ENCODE peak calls at places on chromosomes 11 and 22, in four cellular contexts. One of them, this sample, is unnamed.

GRCh38 chr11:111735262-111736116 is 30.7 kb downstream of the PPP2R1B start:
- DNase-seq in HepG2: no peak
- DNase-seq in K562: no peak
- DNase-seq in WTC11: no peak
- DNase-seq in this sample: peak

GRCh38 chr11:88507771-88508557 is 170.4 kb upstream of the CTSC start:
- DNase-seq in HepG2: no peak
- DNase-seq in K562: no peak
- DNase-seq in WTC11: no peak
- DNase-seq in this sample: no peak

GRCh38 chr11:83545494-83545893 is 259.3 kb upstream of the CCDC90B start:
- DNase-seq in HepG2: no peak
- DNase-seq in K562: no peak
- DNase-seq in WTC11: no peak
- DNase-seq in this sample: no peak

GRCh38 chr22:19166421-19166820 is 12.1 kb downstream of the SLC25A1 start:
- DNase-seq in HepG2: no peak
- DNase-seq in K562: no peak
- DNase-seq in WTC11: no peak
- DNase-seq in this sample: no peak

GRCh38 chr22:44741929-44742328 is 10.4 kb upstream of the ARHGAP8 start:
- DNase-seq in HepG2: no peak
- DNase-seq in K562: no peak
- DNase-seq in WTC11: no peak
- DNase-seq in this sample: peak

GRCh38 chr11:128658499-128658898 is 35.4 kb upstream of the FLI1 start:
- DNase-seq in HepG2: no peak
- DNase-seq in K562: no peak
- DNase-seq in WTC11: no peak
- DNase-seq in this sample: no peak

GRCh38 chr22:19430890-19431541 is 517 bp downstream of the HIRA start:
- DNase-seq in HepG2: peak
- DNase-seq in K562: peak
- DNase-seq in WTC11: peak
- DNase-seq in this sample: peak

GRCh38 chr11:104897891-104898684 is at the start of gene CASP12:
- DNase-seq in HepG2: no peak
- DNase-seq in K562: no peak
- DNase-seq in WTC11: no peak
- DNase-seq in this sample: no peak

GRCh38 chr11:78351193-78351592 is 66.4 kb downstream of the GAB2 start:
- DNase-seq in HepG2: no peak
- DNase-seq in K562: no peak
- DNase-seq in WTC11: no peak
- DNase-seq in this sample: no peak

GRCh38 chr11:94768602-94769511 is 701 bp downstream of the AMOTL1 start:
- DNase-seq in HepG2: no peak
- DNase-seq in K562: peak
- DNase-seq in WTC11: peak
- DNase-seq in this sample: peak

GRCh38 chr22:30212363-30212995 is 34.1 kb downstream of the LIF start:
- DNase-seq in HepG2: peak
- DNase-seq in K562: peak
- DNase-seq in WTC11: no peak
- DNase-seq in this sample: peak

GRCh38 chr11:1598816-1599215 is 722 bp upstream of the KRTAP5-2 start:
- DNase-seq in HepG2: no peak
- DNase-seq in K562: no peak
- DNase-seq in WTC11: no peak
- DNase-seq in this sample: no peak

GRCh38 chr22:27863556-27863955 is 55.5 kb downstream of the PITPNB start:
- DNase-seq in HepG2: no peak
- DNase-seq in K562: no peak
- DNase-seq in WTC11: no peak
- DNase-seq in this sample: no peak

GRCh38 chr11:82854242-82854641 is 46.0 kb downstream of the PRCP start:
- DNase-seq in HepG2: no peak
- DNase-seq in K562: no peak
- DNase-seq in WTC11: no peak
- DNase-seq in this sample: no peak

GRCh38 chr22:28930357-28931007 is 47.1 kb downstream of the ZNRF3 start:
- DNase-seq in HepG2: no peak
- DNase-seq in K562: no peak
- DNase-seq in WTC11: no peak
- DNase-seq in this sample: no peak

DNA sequence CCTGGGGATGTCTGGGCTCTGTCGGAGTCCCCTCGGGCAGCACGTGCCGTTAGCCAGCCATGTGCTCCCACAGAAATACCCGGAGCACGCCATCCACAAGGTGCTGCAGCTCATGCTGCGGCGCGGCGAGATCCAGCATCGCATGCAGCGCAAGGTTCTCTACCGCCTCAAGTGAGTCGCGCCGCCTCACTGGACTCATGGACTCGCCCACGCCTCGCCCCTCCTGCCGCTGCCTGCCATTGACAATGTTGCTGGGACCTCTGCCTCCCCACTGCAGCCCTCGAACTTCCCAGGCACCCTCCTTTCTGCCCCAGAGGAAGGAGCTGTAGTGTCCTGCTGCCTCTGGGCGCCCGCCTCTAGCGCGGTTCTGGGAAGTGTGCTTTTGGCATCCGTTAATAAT is 24.1 kb downstream of the MCM5 start:
- DNase-seq in HepG2: no peak
- DNase-seq in K562: no peak
- DNase-seq in WTC11: no peak
- DNase-seq in this sample: no peak
- TF ChIP-seq FOXJ3 in HepG2: no peak
- TF ChIP-seq FOXJ3 in K562: no peak
- TF ChIP-seq FOXJ3 in WTC11: no peak
- TF ChIP-seq FOXJ3 in this sample: no peak

GRCh38 chr22:38754247-38755154 is 1.3 kb downstream of the SUN2 start:
- DNase-seq in HepG2: peak
- DNase-seq in K562: peak
- DNase-seq in WTC11: no peak
- DNase-seq in this sample: no peak

GRCh38 chr22:38753894-38754246 is 1.9 kb downstream of the SUN2 start:
- DNase-seq in HepG2: peak
- DNase-seq in K562: peak
- DNase-seq in WTC11: no peak
- DNase-seq in this sample: no peak

GRCh38 chr22:38756631-38757463 is 1.0 kb upstream of the SUN2 start:
- DNase-seq in HepG2: no peak
- DNase-seq in K562: peak
- DNase-seq in WTC11: no peak
- DNase-seq in this sample: no peak

GRCh38 chr22:38755911-38756532 is at the start of gene SUN2:
- DNase-seq in HepG2: peak
- DNase-seq in K562: peak
- DNase-seq in WTC11: peak
- DNase-seq in this sample: peak

DNA sequence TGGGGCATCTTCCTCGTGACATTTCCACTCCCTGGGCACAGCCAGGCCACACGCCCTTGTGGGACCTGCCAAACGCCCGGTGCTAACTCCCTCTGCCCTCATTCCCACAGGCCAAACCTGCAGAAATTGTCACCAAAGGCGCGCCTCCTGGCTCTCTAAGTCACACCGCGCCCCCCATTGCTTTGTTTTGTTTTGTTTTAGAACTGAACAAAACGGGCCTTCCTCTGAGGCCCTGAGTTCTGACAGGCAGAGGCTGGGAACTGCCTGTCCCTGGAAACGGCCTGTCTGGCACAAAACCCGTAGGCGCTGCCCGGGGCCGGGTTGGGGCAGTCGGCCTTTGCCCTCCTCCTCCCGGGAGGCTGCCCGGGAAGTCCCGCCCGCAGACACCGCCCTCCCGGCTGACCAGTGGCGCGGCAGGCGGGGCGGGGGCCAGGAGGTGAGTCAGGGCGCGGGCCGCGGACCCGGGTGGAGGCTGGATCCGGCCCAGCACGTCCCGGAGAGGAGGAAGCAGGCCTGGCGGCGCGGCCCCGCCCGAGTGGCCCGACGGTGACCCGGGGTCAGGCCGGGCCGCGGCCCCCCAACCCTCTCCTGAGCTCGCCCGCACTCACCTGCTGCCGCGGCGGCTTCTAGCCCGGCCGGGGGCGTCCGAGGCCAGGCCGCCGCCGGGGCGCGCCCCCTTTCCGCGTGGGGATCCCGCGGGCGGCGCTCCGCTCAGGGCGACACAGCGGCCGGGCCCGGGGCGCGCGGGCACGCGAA is 465 bp downstream of the SUN2 start:
- DNase-seq in HepG2: peak
- DNase-seq in K562: peak
- DNase-seq in WTC11: peak
- DNase-seq in this sample: peak
- TF ChIP-seq FOXJ3 in HepG2: no peak
- TF ChIP-seq FOXJ3 in K562: no peak
- TF ChIP-seq FOXJ3 in WTC11: no peak
- TF ChIP-seq FOXJ3 in this sample: no peak

GRCh38 chr11:118342503-118343161 is at the start of gene CD3D:
- DNase-seq in HepG2: peak
- DNase-seq in K562: peak
- DNase-seq in WTC11: no peak
- DNase-seq in this sample: no peak

GRCh38 chr11:118340437-118340836 is 2.1 kb downstream of the CD3D start:
- DNase-seq in HepG2: no peak
- DNase-seq in K562: no peak
- DNase-seq in WTC11: no peak
- DNase-seq in this sample: no peak

GRCh38 chr11:118343248-118343647 is 743 bp upstream of the CD3D start:
- DNase-seq in HepG2: no peak
- DNase-seq in K562: no peak
- DNase-seq in WTC11: no peak
- DNase-seq in this sample: no peak

GRCh38 chr11:118341749-118342489 is 586 bp downstream of the CD3D start:
- DNase-seq in HepG2: peak
- DNase-seq in K562: no peak
- DNase-seq in WTC11: no peak
- DNase-seq in this sample: no peak

GRCh38 chr11:118343981-118344521 is at the start of gene CD3G:
- DNase-seq in HepG2: no peak
- DNase-seq in K562: no peak
- DNase-seq in WTC11: no peak
- DNase-seq in this sample: no peak
- TF ChIP-seq FOXJ3 in HepG2: no peak
- TF ChIP-seq FOXJ3 in K562: no peak
- TF ChIP-seq FOXJ3 in WTC11: no peak
- TF ChIP-seq FOXJ3 in this sample: no peak

DNA sequence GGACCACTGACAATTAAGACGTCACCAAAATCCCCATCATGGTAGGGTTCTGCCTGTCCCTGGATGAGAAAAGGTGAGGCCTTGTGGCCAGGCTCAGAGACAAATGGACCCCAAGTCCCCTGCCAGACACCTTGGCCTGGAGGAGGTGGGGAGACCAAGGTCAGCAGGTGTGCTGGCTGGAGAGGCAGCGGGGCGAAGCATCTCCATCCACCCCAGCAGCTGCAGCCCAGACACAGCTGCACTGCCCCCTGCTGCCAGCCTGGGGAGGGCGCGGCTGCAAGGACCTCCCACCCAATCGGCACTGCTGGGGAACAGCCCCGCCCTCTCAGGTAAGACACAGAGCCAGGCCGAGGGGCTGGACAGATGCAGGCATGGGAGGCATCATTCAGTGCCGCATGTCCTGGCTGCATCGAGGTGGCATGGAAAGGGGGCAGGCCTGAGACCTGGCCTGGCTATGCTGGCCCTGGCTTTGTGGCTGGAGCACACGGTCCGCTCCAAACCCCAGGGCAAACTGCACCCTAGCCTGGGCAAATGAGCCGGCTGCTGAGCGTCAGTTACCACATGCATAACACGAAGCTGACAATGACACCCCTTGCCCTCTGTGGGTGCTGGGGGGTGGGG is 12.2 kb upstream of the MFNG start:
- DNase-seq in HepG2: peak
- DNase-seq in K562: peak
- DNase-seq in WTC11: peak
- DNase-seq in this sample: peak
- TF ChIP-seq FOXJ3 in HepG2: no peak
- TF ChIP-seq FOXJ3 in K562: no peak
- TF ChIP-seq FOXJ3 in WTC11: no peak
- TF ChIP-seq FOXJ3 in this sample: no peak

GRCh38 chr22:49583341-49583740 is 244.3 kb downstream of the BRD1 start:
- DNase-seq in HepG2: no peak
- DNase-seq in K562: no peak
- DNase-seq in WTC11: no peak
- DNase-seq in this sample: peak
- TF ChIP-seq FOXJ3 in HepG2: no peak
- TF ChIP-seq FOXJ3 in K562: no peak
- TF ChIP-seq FOXJ3 in WTC11: no peak
- TF ChIP-seq FOXJ3 in this sample: no peak

GRCh38 chr11:85821636-85822035 is 10.7 kb upstream of the SYTL2 start:
- DNase-seq in HepG2: no peak
- DNase-seq in K562: no peak
- DNase-seq in WTC11: no peak
- DNase-seq in this sample: no peak
- TF ChIP-seq FOXJ3 in HepG2: no peak
- TF ChIP-seq FOXJ3 in K562: no peak
- TF ChIP-seq FOXJ3 in WTC11: no peak
- TF ChIP-seq FOXJ3 in this sample: no peak

GRCh38 chr11:33065445-33066178 is 26.2 kb downstream of the TCP11L1 start:
- DNase-seq in HepG2: peak
- DNase-seq in K562: peak
- DNase-seq in WTC11: peak
- DNase-seq in this sample: peak
- TF ChIP-seq FOXJ3 in HepG2: no peak
- TF ChIP-seq FOXJ3 in K562: no peak
- TF ChIP-seq FOXJ3 in WTC11: no peak
- TF ChIP-seq FOXJ3 in this sample: no peak

GRCh38 chr11:134205729-134206128 is 18.0 kb downstream of the NCAPD3 start:
- DNase-seq in HepG2: no peak
- DNase-seq in K562: no peak
- DNase-seq in WTC11: no peak
- DNase-seq in this sample: no peak

GRCh38 chr11:134202661-134203060 is 21.1 kb downstream of the NCAPD3 start:
- DNase-seq in HepG2: no peak
- DNase-seq in K562: no peak
- DNase-seq in WTC11: no peak
- DNase-seq in this sample: no peak

GRCh38 chr11:134206185-134206584 is 17.6 kb downstream of the NCAPD3 start:
- DNase-seq in HepG2: no peak
- DNase-seq in K562: no peak
- DNase-seq in WTC11: no peak
- DNase-seq in this sample: peak

GRCh38 chr11:134207538-134208239 is 16.1 kb downstream of the NCAPD3 start:
- DNase-seq in HepG2: peak
- DNase-seq in K562: peak
- DNase-seq in WTC11: peak
- DNase-seq in this sample: no peak
- TF ChIP-seq FOXJ3 in HepG2: no peak
- TF ChIP-seq FOXJ3 in K562: no peak
- TF ChIP-seq FOXJ3 in WTC11: no peak
- TF ChIP-seq FOXJ3 in this sample: no peak